ENCODE peak calls at places on chromosomes 5 and 9, in four cellular contexts. H, Q, I and N are unnamed samples.

GRCh38 chr5:120823316-120823715 is 359.2 kb downstream of the PRR16 start:
- DNase-seq in H (no peak), Q (no peak), I (no peak), N (no peak)

GRCh38 chr5:72622152-72622760 is 115.0 kb upstream of the ZNF366 start:
- DNase-seq in H (no peak), Q (no peak), I (no peak), N (no peak)

GRCh38 chr5:57817001-57817453 is 334.4 kb upstream of the ACTBL2 start:
- DNase-seq in H (no peak), Q (no peak), I (no peak), N (no peak)

GRCh38 chr5:150270546-150271295 is 18.9 kb downstream of the CAMK2A start:
- DNase-seq in H (no peak), Q (peak), I (no peak), N (no peak)

GRCh38 chr9:136666364-136667216 is 3.9 kb downstream of the EGFL7 start:
- DNase-seq in H (peak), Q (no peak), I (no peak), N (no peak)

GRCh38 chr9:110969971-110970381 is 68.3 kb downstream of the LPAR1 start:
- DNase-seq in H (no peak), Q (peak), I (no peak), N (no peak)

GRCh38 chr5:96220610-96221390 is 212.2 kb downstream of the PCSK1 start:
- DNase-seq in H (no peak), Q (no peak), I (no peak), N (no peak)

GRCh38 chr5:59126665-59127354 is 543.9 kb downstream of the RAB3C start:
- DNase-seq in H (no peak), Q (no peak), I (no peak), N (no peak)

GRCh38 chr5:59066367-59067163 is 483.7 kb downstream of the RAB3C start:
- DNase-seq in H (no peak), Q (no peak), I (no peak), N (no peak)

GRCh38 chr5:132238169-132238744 is 10.6 kb upstream of the P4HA2 start:
- DNase-seq in H (peak), Q (peak), I (peak), N (peak)

GRCh38 chr5:38340961-38341500 is 82.7 kb downstream of the EGFLAM start:
- DNase-seq in H (no peak), Q (no peak), I (no peak), N (no peak)

GRCh38 chr5:1548702-1549523 is 25.2 kb upstream of the LPCAT1 start:
- DNase-seq in H (no peak), Q (no peak), I (no peak), N (no peak)

GRCh38 chr5:1508679-1509290 is 15.0 kb downstream of the LPCAT1 start:
- DNase-seq in H (no peak), Q (no peak), I (no peak), N (no peak)

GRCh38 chr5:89615839-89616518 is 733.0 kb upstream of the MEF2C start:
- DNase-seq in H (no peak), Q (no peak), I (no peak), N (peak)

GRCh38 chr5:109191153-109191558 is 218.6 kb downstream of the PJA2 start:
- DNase-seq in H (peak), Q (no peak), I (no peak), N (no peak)

GRCh38 chr5:174145821-174146220 is 100.3 kb downstream of the NSG2 start:
- DNase-seq in H (peak), Q (no peak), I (peak), N (peak)

GRCh38 chr5:170179626-170180025 is 53.2 kb upstream of the C5orf58 start:
- DNase-seq in H (no peak), Q (no peak), I (no peak), N (no peak)

GRCh38 chr5:39177629-39177959 is 41.8 kb downstream of the FYB1 start:
- DNase-seq in H (peak), Q (no peak), I (no peak), N (no peak)

GRCh38 chr5:172920447-172920849 is 38.8 kb upstream of the RPL26L1 start:
- DNase-seq in H (peak), Q (no peak), I (no peak), N (no peak)

GRCh38 chr5:96340357-96340756 is 92.7 kb downstream of the PCSK1 start:
- DNase-seq in H (no peak), Q (no peak), I (no peak), N (no peak)

GRCh38 chr9:69370430-69370829 is 45.4 kb downstream of the ENTREP1 start:
- DNase-seq in H (no peak), Q (no peak), I (no peak), N (no peak)

GRCh38 chr9:123544007-123544827 is 188.2 kb downstream of the CRB2 start:
- DNase-seq in H (peak), Q (peak), I (no peak), N (peak)

GRCh38 chr5:172683696-172684464 is 42.8 kb downstream of the NEURL1B start:
- DNase-seq in H (no peak), Q (no peak), I (peak), N (no peak)

GRCh38 chr5:206406-206805 is 11.5 kb downstream of the CCDC127 start:
- DNase-seq in H (peak), Q (no peak), I (no peak), N (no peak)
- TF ChIP-seq FOXJ3 in H (no peak), Q (no peak), I (no peak), N (no peak)

DNA sequence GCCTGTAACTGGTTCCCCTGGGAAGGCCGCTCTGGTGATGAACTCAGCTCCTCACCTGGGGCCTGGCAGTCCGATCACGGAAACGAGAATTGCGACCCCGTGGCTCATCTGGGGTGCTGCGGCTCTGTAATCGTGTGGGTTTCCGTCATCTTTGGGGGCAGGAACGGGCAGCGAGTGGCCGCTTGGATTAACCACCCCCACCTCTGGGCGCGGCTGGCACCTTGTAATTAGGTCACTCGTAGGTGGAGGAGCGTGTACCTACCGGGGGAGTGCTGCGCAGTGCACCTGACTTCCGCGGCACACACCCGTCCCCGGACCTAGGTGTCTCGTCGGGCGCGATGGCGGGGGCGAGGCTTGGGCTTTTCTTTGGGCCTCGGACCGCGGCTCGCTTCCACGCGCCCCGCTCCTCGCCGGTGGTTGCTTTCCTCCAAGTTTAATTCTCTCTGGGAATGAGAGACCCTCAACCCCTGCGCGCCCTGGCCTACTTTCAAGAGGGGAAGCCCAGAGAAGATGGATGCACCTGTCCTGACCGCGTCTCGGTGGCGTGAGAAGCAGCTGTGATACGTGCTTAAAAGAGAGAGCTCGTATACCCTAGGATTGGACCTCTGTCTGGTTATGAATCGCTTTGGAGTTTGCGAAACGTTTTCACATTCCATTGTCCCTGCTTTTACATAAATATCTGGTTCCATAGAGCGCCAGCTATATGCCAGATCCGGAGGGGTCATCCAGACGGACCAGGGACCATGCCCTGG is 744 bp upstream of the PPP2CA start:
- DNase-seq in H (no peak), Q (peak), I (no peak), N (no peak)
- TF ChIP-seq FOXJ3 in H (no peak), Q (peak), I (no peak), N (no peak)

GRCh38 chr9:38619556-38620447 is 594 bp downstream of the ANKRD18A start:
- DNase-seq in H (no peak), Q (peak), I (peak), N (peak)
- TF ChIP-seq FOXJ3 in H (no peak), Q (no peak), I (no peak), N (no peak)

GRCh38 chr9:128102196-128102595 is 25.3 kb downstream of the PTGES2 start:
- DNase-seq in H (no peak), Q (no peak), I (no peak), N (no peak)
- TF ChIP-seq FOXJ3 in H (no peak), Q (no peak), I (no peak), N (no peak)

DNA sequence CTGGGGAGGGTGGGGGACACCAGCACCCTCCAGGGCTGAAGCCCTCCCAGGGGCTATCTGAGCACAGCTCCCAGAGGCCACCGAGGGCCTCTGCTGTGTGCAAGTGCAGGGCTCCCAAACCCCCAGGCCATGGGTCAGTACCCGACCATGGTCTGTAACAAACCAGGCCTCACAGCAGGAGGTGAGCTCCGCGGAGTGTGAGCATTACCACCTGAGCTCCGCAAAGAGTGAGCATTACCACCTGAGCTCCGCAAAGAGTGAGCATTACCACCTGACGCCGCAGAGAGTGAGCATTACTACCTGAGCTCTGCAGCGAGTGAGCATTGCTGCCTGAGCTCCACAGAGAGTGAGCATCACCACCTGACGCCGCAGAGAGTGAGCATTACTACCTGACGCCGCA is 152.9 kb upstream of the IRX2 start:
- DNase-seq in H (no peak), Q (no peak), I (peak), N (no peak)
- TF ChIP-seq FOXJ3 in H (no peak), Q (no peak), I (no peak), N (no peak)

DNA sequence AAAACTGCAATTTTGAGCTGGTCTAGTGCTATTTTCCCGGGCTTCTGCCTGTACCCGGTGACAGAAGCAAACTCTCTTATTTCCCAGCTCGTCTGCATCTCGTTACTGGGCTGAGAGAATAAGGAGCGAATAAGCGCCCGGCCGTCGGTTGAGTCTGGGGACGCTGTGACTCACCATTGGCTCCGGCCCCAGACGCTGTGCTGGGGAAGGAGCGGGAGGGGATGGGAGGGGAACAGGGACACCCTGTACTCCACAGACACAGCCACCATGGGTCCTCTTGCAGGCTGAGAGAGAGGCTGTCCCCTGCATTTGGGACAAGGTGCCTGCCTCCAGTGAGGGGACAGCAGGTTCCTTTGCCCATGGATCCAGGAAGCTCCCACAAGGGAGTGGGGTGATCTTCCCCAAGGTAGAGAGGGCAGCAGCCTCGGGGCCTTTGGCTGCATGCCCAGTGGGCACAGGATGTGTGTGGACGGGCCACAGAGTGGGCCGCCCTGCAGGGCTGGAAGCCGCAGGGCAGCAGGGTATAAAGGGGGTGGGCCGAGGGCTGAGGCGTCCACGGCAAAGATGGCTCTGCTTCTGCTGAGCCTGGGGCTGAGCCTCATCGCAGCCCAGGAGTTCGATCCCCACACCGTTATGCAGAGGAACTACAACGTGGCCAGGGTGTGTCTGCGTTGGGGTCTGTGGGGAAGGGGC is at the start of gene LCN9:
- DNase-seq in H (no peak), Q (no peak), I (no peak), N (peak)
- TF ChIP-seq FOXJ3 in H (no peak), Q (no peak), I (no peak), N (no peak)

GRCh38 chr9:114033397-114034103 is 44.5 kb downstream of the AMBP start:
- DNase-seq in H (peak), Q (peak), I (peak), N (peak)
- TF ChIP-seq FOXJ3 in H (no peak), Q (no peak), I (no peak), N (no peak)